ENCODE peak calls at places on chromosomes 3 and 15, in eight cellular contexts. G is neural progenitor cell, M is HCT116, F is SK-N-SH, C is GM23248, V is OCI-LY7, H is hepatocyte, O is PC-3. X is an unnamed sample.

GRCh38 chr3:122190525-122190924 is 7.1 kb downstream of the CASR start:
- DNase-seq in G (no peak), M (no peak), F (no peak), C (no peak), V (no peak), H (no peak), O (no peak), X (no peak)

GRCh38 chr3:4866841-4867240 is 112.4 kb upstream of the BHLHE40 start:
- DNase-seq in G (no peak), M (no peak), F (no peak), C (peak; percentile 78), V (no peak), H (peak; percentile 51), O (peak; percentile 29), X (no peak)

GRCh38 chr15:88181613-88182012 is 74.9 kb downstream of the NTRK3 start:
- DNase-seq in G (no peak), M (no peak), F (no peak), C (no peak), V (no peak), H (no peak), O (no peak), X (no peak)

GRCh38 chr3:109831403-109831802 is 494.1 kb upstream of the DPPA4 start:
- DNase-seq in G (no peak), M (no peak), F (no peak), C (no peak), V (no peak), H (no peak), O (no peak), X (no peak)

GRCh38 chr3:45753095-45753494 is 43.2 kb downstream of the SLC6A20 start:
- DNase-seq in G (no peak), M (no peak), F (no peak), C (peak; percentile 15), V (no peak), H (no peak), O (no peak), X (no peak)

GRCh38 chr15:62985768-62986167 is 56.8 kb upstream of the TPM1 start:
- DNase-seq in G (no peak), M (no peak), F (no peak), C (no peak), V (no peak), H (peak; percentile 26), O (no peak), X (no peak)

GRCh38 chr3:86986666-86987420 is 4.1 kb downstream of the VGLL3 start:
- DNase-seq in G (no peak), M (no peak), F (no peak), C (peak; percentile 70), V (no peak), H (no peak), O (no peak), X (no peak)

GRCh38 chr3:197419696-197420095 is 121.3 kb upstream of the DLG1 start:
- DNase-seq in G (no peak), M (no peak), F (no peak), C (no peak), V (no peak), H (no peak), O (no peak), X (no peak)

GRCh38 chr3:13584427-13584891 is 35.5 kb downstream of the FBLN2 start:
- DNase-seq in G (no peak), M (no peak), F (no peak), C (no peak), V (no peak), H (no peak), O (no peak), X (no peak)

GRCh38 chr15:61748529-61748928 is 311.7 kb downstream of the VPS13C start:
- DNase-seq in G (no peak), M (no peak), F (no peak), C (no peak), V (no peak), H (no peak), O (peak; percentile 65), X (no peak)

GRCh38 chr15:52289629-52290081 is 5.9 kb downstream of the MYO5C start:
- DNase-seq in G (peak; percentile 73), M (no peak), F (no peak), C (no peak), V (no peak), H (no peak), O (peak; percentile 58), X (no peak)

GRCh38 chr3:191358929-191359328 is 28.6 kb upstream of the UTS2B start:
- DNase-seq in G (no peak), M (no peak), F (no peak), C (no peak), V (no peak), H (no peak), O (no peak), X (no peak)

GRCh38 chr3:83426311-83426710 is 1532.5 kb upstream of the CADM2 start:
- DNase-seq in G (no peak), M (no peak), F (no peak), C (no peak), V (no peak), H (no peak), O (peak; percentile 33), X (no peak)

GRCh38 chr3:156749244-156749643 is 74.9 kb downstream of the TIPARP start:
- DNase-seq in G (peak; percentile 60), M (no peak), F (no peak), C (peak; percentile 45), V (no peak), H (peak; percentile 44), O (no peak), X (no peak)

GRCh38 chr15:39583586-39584265 is 2.8 kb downstream of the THBS1 start:
- DNase-seq in G (peak; percentile 57), M (no peak), F (peak; percentile 36), C (peak; percentile 83), V (no peak), H (peak; percentile 48), O (peak; percentile 60), X (peak; percentile 14)

GRCh38 chr15:62253294-62253693 is 88.2 kb upstream of the C2CD4B start:
- DNase-seq in G (peak; percentile 14), M (no peak), F (no peak), C (no peak), V (peak; percentile 2), H (no peak), O (no peak), X (no peak)

GRCh38 chr3:126487151-126487771 is 11.6 kb upstream of the ZXDC start:
- DNase-seq in G (peak; percentile 64), M (no peak), F (no peak), C (peak; percentile 73), V (peak; percentile 11), H (no peak), O (peak; percentile 48), X (peak; percentile 42)

GRCh38 chr3:189508784-189509489 is 122.3 kb upstream of the TP63 start:
- DNase-seq in G (no peak), M (no peak), F (no peak), C (no peak), V (no peak), H (no peak), O (no peak), X (no peak)

DNA sequence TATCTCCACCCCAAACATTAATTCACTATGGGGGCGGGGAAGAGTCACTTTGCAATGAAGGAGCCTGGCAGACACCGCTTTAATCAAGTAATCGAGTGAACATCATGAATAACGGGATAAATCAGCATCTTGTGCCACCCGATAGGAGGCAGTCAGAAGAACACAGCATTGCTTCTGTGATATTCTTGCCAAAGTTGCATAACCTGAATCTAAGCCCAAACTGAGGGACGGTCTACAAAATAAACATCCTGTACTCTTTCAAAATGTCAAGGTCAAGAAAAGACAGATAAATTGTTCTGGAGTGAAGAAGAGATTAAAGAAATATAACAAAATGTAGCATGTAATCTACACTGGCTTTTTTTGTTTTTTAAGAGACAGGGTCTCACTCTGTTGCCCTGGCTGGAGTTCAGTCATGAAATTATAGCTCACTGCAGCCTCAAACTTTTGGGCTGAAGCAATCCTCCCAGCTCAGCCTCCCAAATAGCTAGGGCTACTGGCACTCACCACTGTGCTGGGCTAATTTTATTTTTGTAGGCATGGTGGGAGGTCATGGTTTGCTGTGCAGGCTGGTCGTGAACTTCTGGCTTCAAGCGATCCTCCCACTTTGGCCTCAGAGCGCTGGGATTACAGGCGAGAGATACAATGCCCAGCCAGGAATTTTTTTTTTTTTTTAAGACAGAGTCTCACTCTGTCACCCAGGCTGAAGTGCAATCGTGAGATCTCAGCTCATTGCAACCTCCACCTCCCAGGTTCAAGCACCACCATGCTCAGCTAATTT is 20.1 kb upstream of the VWA5B2 start:
- DNase-seq in G (no peak), M (no peak), F (no peak), C (no peak), V (no peak), H (no peak), O (no peak), X (no peak)
- TF ChIP-seq EZH2phosphoT487 in G (no peak), M (no peak), F (no peak), C (no peak), V (no peak), H (no peak), O (no peak), X (no peak)

DNA sequence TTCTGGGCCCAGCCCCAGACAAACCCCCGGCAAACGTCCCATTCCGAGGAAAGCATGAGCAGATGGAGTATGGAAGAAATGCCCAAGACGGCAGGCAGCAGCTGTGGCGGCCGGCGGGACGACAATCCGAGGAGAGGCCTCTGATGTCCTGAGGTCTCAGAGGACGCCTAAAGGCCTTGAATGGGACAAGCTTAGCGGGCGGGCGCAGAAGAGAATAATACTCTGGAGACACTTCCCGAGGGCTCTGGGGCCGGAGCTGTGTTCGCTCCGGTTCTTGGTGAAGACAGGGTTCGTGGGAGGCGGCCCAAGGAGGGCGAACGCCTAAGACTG is 454 bp upstream of the OGG1 start:
- DNase-seq in G (no peak), M (no peak), F (no peak), C (no peak), V (no peak), H (no peak), O (no peak), X (no peak)
- H3K4me3 ChIP-seq in G (peak overlapping the region; percentile 64), M (peak overlapping the region; percentile 73), F (peak overlapping the region; percentile 79), C (peak overlapping the region; percentile 100), V (peak overlapping the region; percentile 81), H (peak overlapping the region; percentile 14), O (peak overlapping the region; percentile 83), X (peak overlapping the region; percentile 96)

GRCh38 chr15:71202712-71203111 is 87.4 kb downstream of the THSD4 start:
- DNase-seq in G (no peak), M (no peak), F (no peak), C (no peak), V (no peak), H (no peak), O (no peak), X (no peak)

GRCh38 chr15:71197620-71198019 is 82.3 kb downstream of the THSD4 start:
- DNase-seq in G (no peak), M (no peak), F (no peak), C (no peak), V (no peak), H (no peak), O (no peak), X (no peak)

GRCh38 chr15:71201471-71201870 is 86.2 kb downstream of the THSD4 start:
- DNase-seq in G (no peak), M (no peak), F (no peak), C (no peak), V (no peak), H (peak; percentile 70), O (no peak), X (no peak)

GRCh38 chr15:71198846-71199245 is 83.6 kb downstream of the THSD4 start:
- DNase-seq in G (no peak), M (no peak), F (no peak), C (no peak), V (no peak), H (no peak), O (no peak), X (no peak)

GRCh38 chr15:71199384-71200351 is 84.4 kb downstream of the THSD4 start:
- DNase-seq in G (no peak), M (no peak), F (no peak), C (peak; percentile 39), V (no peak), H (no peak), O (no peak), X (no peak)
- H3K4me2 ChIP-seq in G (no peak overlapping the region), M (no peak overlapping the region), F (no peak overlapping the region), C (no peak overlapping the region), V (no peak overlapping the region), H (no peak overlapping the region), O (no peak overlapping the region), X (no peak overlapping the region)

GRCh38 chr3:25713316-25713967 is 48.7 kb upstream of the TOP2B start:
- DNase-seq in G (no peak), M (no peak), F (no peak), C (peak; percentile 9), V (no peak), H (no peak), O (no peak), X (no peak)
- TF ChIP-seq EZH2phosphoT487 in G (no peak), M (no peak), F (no peak), C (no peak), V (no peak), H (no peak), O (no peak), X (no peak)

X was measured in MM.1S.